ENCODE peak calls at places on chromosomes 13 and 19, in five cellular contexts. J, G, K, Y and D are unnamed samples.

GRCh38 chr19:39539165-39539518 is 819 bp downstream of the EID2 start:
- DNase-seq in Y (no peak), J (no peak), G (no peak), K (no peak), D (peak; percentile 56)

GRCh38 chr13:112859817-112860190 is 109.2 kb upstream of the MCF2L start:
- DNase-seq in K (no peak), Y (no peak), J (no peak), G (no peak), D (peak; percentile 70)

GRCh38 chr13:28370448-28370847 is 124.5 kb downstream of the FLT1 start:
- DNase-seq in Y (no peak), J (no peak), K (no peak), G (no peak), D (no peak)

GRCh38 chr19:43774103-43774939 is 6.5 kb downstream of the KCNN4 start:
- DNase-seq in J (peak; percentile 68), G (no peak), Y (no peak), K (peak; percentile 38), D (no peak)

GRCh38 chr13:59978862-59979261 is 184.9 kb downstream of the DIAPH3 start:
- DNase-seq in J (no peak), K (no peak), G (no peak), Y (no peak), D (no peak)

GRCh38 chr13:67219113-67219512 is 11.0 kb downstream of the PCDH9 start:
- DNase-seq in K (no peak), G (no peak), Y (no peak), J (no peak), D (no peak)

GRCh38 chr19:35442091-35442490 is 6.0 kb upstream of the FFAR2 start:
- DNase-seq in J (peak; percentile 42), K (no peak), G (no peak), Y (no peak), D (peak; percentile 71)

GRCh38 chr13:110477711-110478245 is 83.7 kb downstream of the RAB20 start:
- DNase-seq in K (no peak), Y (no peak), J (no peak), G (no peak), D (no peak)

GRCh38 chr13:108508263-108508662 is 121.1 kb upstream of the MYO16 start:
- DNase-seq in K (no peak), G (peak; percentile 16), Y (no peak), J (no peak), D (no peak)

GRCh38 chr19:58009666-58010301 is 7.2 kb upstream of the ZNF606 start:
- DNase-seq in Y (peak; percentile 33), J (peak; percentile 77), K (peak; percentile 85), G (no peak), D (no peak)

GRCh38 chr13:43319617-43320444 is 296.4 kb downstream of the DNAJC15 start:
- DNase-seq in K (no peak), Y (no peak), G (no peak), J (no peak), D (no peak)

GRCh38 chr13:39283062-39283461 is 244.8 kb downstream of the NHLRC3 start:
- DNase-seq in J (no peak), K (no peak), G (no peak), Y (no peak), D (no peak)

GRCh38 chr19:1904385-1905070 is 671 bp upstream of the ADAT3 start:
- DNase-seq in G (no peak), Y (no peak), K (no peak), J (no peak), D (peak; percentile 79)

GRCh38 chr13:102651892-102652291 is 43.0 kb downstream of the METTL21C start:
- DNase-seq in Y (no peak), J (no peak), K (no peak), G (no peak), D (no peak)

GRCh38 chr19:38012290-38012689 is 105.3 kb downstream of the SIPA1L3 start:
- DNase-seq in J (no peak), Y (no peak), K (no peak), G (no peak), D (no peak)

GRCh38 chr19:48695743-48696352 is at the start of gene FUT2:
- DNase-seq in Y (no peak), G (no peak), J (no peak), K (no peak), D (no peak)

GRCh38 chr19:4624733-4625362 is 14.5 kb upstream of the TNFAIP8L1 start:
- DNase-seq in K (no peak), J (no peak), Y (no peak), G (peak; percentile 65), D (no peak)

GRCh38 chr19:23343434-23344010 is 51.7 kb downstream of the ZNF91 start:
- DNase-seq in K (no peak), Y (no peak), G (no peak), J (no peak), D (no peak)

GRCh38 chr13:48424212-48424611 is 11.3 kb upstream of the LPAR6 start:
- DNase-seq in Y (no peak), G (no peak), J (no peak), K (no peak), D (no peak)

GRCh38 chr13:83515267-83515666 is 367.0 kb downstream of the SLITRK1 start:
- DNase-seq in J (no peak), Y (no peak), K (no peak), G (no peak), D (no peak)

GRCh38 chr13:52003551-52003950 is 7.7 kb downstream of the ATP7B start:
- DNase-seq in K (no peak), G (no peak), Y (no peak), J (no peak), D (no peak)

GRCh38 chr13:33542309-33543088 is 256.9 kb upstream of the STARD13 start:
- DNase-seq in Y (peak; percentile 98), K (peak; percentile 98), G (peak; percentile 97), J (peak; percentile 99), D (peak; percentile 99)

GRCh38 chr19:16661480-16662034 is 618 bp downstream of the TMEM38A start:
- DNase-seq in G (no peak), K (peak; percentile 45), J (peak; percentile 62), Y (peak; percentile 6), D (peak; percentile 69)

GRCh38 chr13:43268632-43269031 is 245.2 kb downstream of the DNAJC15 start:
- DNase-seq in Y (no peak), G (no peak), K (no peak), J (no peak), D (no peak)

GRCh38 chr13:60226507-60226906 is 62.8 kb upstream of the DIAPH3 start:
- DNase-seq in J (no peak), Y (no peak), K (no peak), G (peak; percentile 12), D (peak; percentile 62)

GRCh38 chr13:97280478-97280877 is 58.3 kb downstream of the MBNL2 start:
- DNase-seq in G (no peak), Y (no peak), K (no peak), J (no peak), D (no peak)

GRCh38 chr13:44159633-44160279 is 213.9 kb upstream of the SERP2 start:
- DNase-seq in K (no peak), G (no peak), J (no peak), Y (no peak), D (no peak)

GRCh38 chr19:18377026-18377425 is 8.9 kb upstream of the GDF15 start:
- DNase-seq in K (no peak), Y (no peak), G (no peak), J (no peak), D (no peak)

GRCh38 chr13:26052136-26052736 is 420 bp upstream of the SHISA2 start:
- DNase-seq in K (no peak), J (no peak), Y (no peak), G (no peak), D (no peak)
- H3K27me3 ChIP-seq in K (no peaks in the 10 kb centered on the region), J (no peaks in the 10 kb centered on the region), Y (peaks cover 16% of the 10 kb centered on the region), G (peaks cover 37% of the 10 kb centered on the region), D (no peaks in the 10 kb centered on the region)

GRCh38 chr19:56896041-56896440 is 55.5 kb upstream of the PEG3 start:
- DNase-seq in G (no peak), K (no peak), J (no peak), Y (no peak), D (no peak)
- H3K9me3 ChIP-seq in G (peaks cover 20% of the 10 kb centered on the region), K (no peaks in the 10 kb centered on the region), J (no peaks in the 10 kb centered on the region), Y (no peaks in the 10 kb centered on the region), D (no peaks in the 10 kb centered on the region)

GRCh38 chr19:34094960-34095359 is 77.3 kb upstream of the LSM14A start:
- DNase-seq in K (no peak), G (no peak), J (no peak), Y (no peak), D (no peak)
- H3K27me3 ChIP-seq in K (no peaks in the 10 kb centered on the region), G (no peaks in the 10 kb centered on the region), J (no peaks in the 10 kb centered on the region), Y (peaks cover 11% of the 10 kb centered on the region), D (no peaks in the 10 kb centered on the region)

DNA sequence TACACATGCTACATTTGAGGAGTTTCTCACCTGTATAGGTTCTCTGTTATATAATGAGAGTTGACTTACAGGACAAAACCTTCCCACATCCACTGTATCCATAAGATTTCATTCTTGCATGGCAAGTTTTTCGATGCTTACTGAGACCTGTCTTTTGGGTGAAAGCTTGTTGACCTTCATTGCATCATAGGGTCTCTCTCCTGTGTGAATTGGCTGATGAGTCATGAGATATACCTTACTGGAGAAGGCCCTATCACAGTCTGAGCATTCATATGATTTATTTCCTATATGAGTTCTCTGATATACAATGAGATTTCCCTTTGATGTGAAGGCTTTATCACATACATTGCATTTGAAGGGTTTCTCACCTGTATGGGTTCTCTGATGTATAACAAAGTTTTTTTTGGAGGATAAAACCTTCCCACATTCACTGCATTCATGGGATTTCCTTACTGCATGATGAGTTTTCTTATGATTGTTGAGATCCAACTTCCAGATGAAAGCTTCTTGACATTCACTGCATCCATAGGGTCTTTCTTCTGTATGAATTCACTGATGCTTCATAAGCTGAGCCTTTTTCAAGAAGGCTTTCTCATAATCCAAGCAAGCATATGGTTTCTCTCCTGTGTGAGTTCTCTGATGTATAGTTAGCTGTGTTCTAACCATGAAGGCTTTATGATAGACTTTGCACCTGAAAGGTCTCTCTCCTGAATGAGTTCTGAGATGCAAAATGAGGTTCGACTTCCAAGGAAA is 25.7 kb downstream of the ZNF577 start:
- DNase-seq in K (no peak), J (no peak), G (no peak), Y (no peak), D (no peak)
- H3K9me3 ChIP-seq in K (peaks cover 48% of the 10 kb centered on the region), J (peaks cover 96% of the 10 kb centered on the region), G (peaks cover 44% of the 10 kb centered on the region), Y (peaks cover 38% of the 10 kb centered on the region), D (peaks cover 81% of the 10 kb centered on the region)

GRCh38 chr19:45742969-45743368 is 9.7 kb downstream of the MEIOSIN start:
- DNase-seq in Y (no peak), G (no peak), K (no peak), J (no peak), D (no peak)
- H3K27me3 ChIP-seq in Y (no peaks in the 10 kb centered on the region), G (no peaks in the 10 kb centered on the region), K (no peaks in the 10 kb centered on the region), J (no peaks in the 10 kb centered on the region), D (no peaks in the 10 kb centered on the region)

DNA sequence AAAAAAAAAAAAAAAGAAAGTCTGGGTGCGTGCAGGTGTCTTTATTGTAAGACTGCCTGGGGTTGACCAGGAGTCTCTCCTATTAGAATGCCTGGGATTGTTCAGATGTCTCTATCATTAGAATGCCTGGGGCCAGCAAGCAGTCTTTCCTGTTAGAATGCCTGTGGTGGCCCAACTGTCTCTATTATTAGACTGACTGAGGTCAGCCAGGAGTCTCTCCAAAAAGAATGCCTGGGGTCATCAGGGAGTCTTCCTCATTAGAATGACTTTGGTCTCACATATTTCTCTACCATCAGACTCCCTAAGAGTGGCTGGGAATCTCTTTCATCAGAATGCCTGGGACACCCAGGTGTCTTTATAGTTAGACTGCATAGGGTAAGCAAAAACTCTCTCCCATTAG is 1577.5 kb downstream of the UQCRFS1 start:
- DNase-seq in Y (no peak), K (no peak), J (no peak), G (no peak), D (no peak)
- H3K9me3 ChIP-seq in Y (no peaks in the 10 kb centered on the region), K (no peaks in the 10 kb centered on the region), J (peaks cover 21% of the 10 kb centered on the region), G (peaks cover 18% of the 10 kb centered on the region), D (peaks cover 39% of the 10 kb centered on the region)

GRCh38 chr19:29292146-29292545 is 79.2 kb upstream of the UQCRFS1 start:
- DNase-seq in Y (no peak), G (no peak), J (no peak), K (no peak), D (peak; percentile 73)
- H3K27me3 ChIP-seq in Y (no peaks in the 10 kb centered on the region), G (peaks cover 27% of the 10 kb centered on the region), J (no peaks in the 10 kb centered on the region), K (no peaks in the 10 kb centered on the region), D (no peaks in the 10 kb centered on the region)